ENCODE peak calls at places on chromosomes 4 and X, in nine cellular contexts. One of them, this sample, is unnamed.

GRCh38 chr4:188971125-188971524 is 831.9 kb downstream of the TRIML1 start:
- DNase-seq in stimulated activated CD8-positive, alpha-beta memory T cell treated with anti-CD3 and anti-CD28 coated beads, Interleukin-15, amount 100 ng/mL, for 24 hours: no peak
- DNase-seq in left lung: no peak
- DNase-seq in AG20443: no peak
- DNase-seq in naive thymus-derived CD8-positive, alpha-beta T cell: no peak
- DNase-seq in DMS 273 treated with DMSO at 0.1 percent for 48 hours: no peak
- DNase-seq in brain microvascular endothelial cell: peak; percentile 34
- DNase-seq in lower leg skin: no peak
- DNase-seq in stimulated activated CD4-positive, alpha-beta T cell treated with anti-CD3 and anti-CD28 coated beads, Interleukin-1b, Interleukin-23, amount 100 ng/mL, for 48 hours: no peak
- DNase-seq in this sample: no peak

GRCh38 chr4:145420595-145421214 is 60.9 kb upstream of the SMAD1 start:
- DNase-seq in stimulated activated CD4-positive, alpha-beta T cell treated with anti-CD3 and anti-CD28 coated beads, Interleukin-1b, Interleukin-23, amount 100 ng/mL, for 48 hours: no peak
- DNase-seq in lower leg skin: no peak
- DNase-seq in left lung: no peak
- DNase-seq in brain microvascular endothelial cell: no peak
- DNase-seq in stimulated activated CD8-positive, alpha-beta memory T cell treated with anti-CD3 and anti-CD28 coated beads, Interleukin-15, amount 100 ng/mL, for 24 hours: no peak
- DNase-seq in naive thymus-derived CD8-positive, alpha-beta T cell: no peak
- DNase-seq in DMS 273 treated with DMSO at 0.1 percent for 48 hours: no peak
- DNase-seq in AG20443: no peak
- DNase-seq in this sample: no peak

GRCh38 chrX:41973208-41973607 is 49.9 kb upstream of the CASK start:
- DNase-seq in left lung: no peak
- DNase-seq in stimulated activated CD4-positive, alpha-beta T cell treated with anti-CD3 and anti-CD28 coated beads, Interleukin-1b, Interleukin-23, amount 100 ng/mL, for 48 hours: no peak
- DNase-seq in lower leg skin: no peak
- DNase-seq in DMS 273 treated with DMSO at 0.1 percent for 48 hours: no peak
- DNase-seq in AG20443: no peak
- DNase-seq in brain microvascular endothelial cell: no peak
- DNase-seq in naive thymus-derived CD8-positive, alpha-beta T cell: no peak
- DNase-seq in stimulated activated CD8-positive, alpha-beta memory T cell treated with anti-CD3 and anti-CD28 coated beads, Interleukin-15, amount 100 ng/mL, for 24 hours: no peak
- DNase-seq in this sample: no peak

GRCh38 chrX:108186811-108187210 is 95.2 kb downstream of the ATG4A start:
- DNase-seq in brain microvascular endothelial cell: peak; percentile 74
- DNase-seq in naive thymus-derived CD8-positive, alpha-beta T cell: no peak
- DNase-seq in left lung: no peak
- DNase-seq in lower leg skin: no peak
- DNase-seq in DMS 273 treated with DMSO at 0.1 percent for 48 hours: no peak
- DNase-seq in stimulated activated CD4-positive, alpha-beta T cell treated with anti-CD3 and anti-CD28 coated beads, Interleukin-1b, Interleukin-23, amount 100 ng/mL, for 48 hours: no peak
- DNase-seq in AG20443: peak; percentile 21
- DNase-seq in stimulated activated CD8-positive, alpha-beta memory T cell treated with anti-CD3 and anti-CD28 coated beads, Interleukin-15, amount 100 ng/mL, for 24 hours: no peak
- DNase-seq in this sample: no peak

GRCh38 chrX:115940888-115941332 is 229.6 kb upstream of the AGTR2 start:
- DNase-seq in stimulated activated CD4-positive, alpha-beta T cell treated with anti-CD3 and anti-CD28 coated beads, Interleukin-1b, Interleukin-23, amount 100 ng/mL, for 48 hours: no peak
- DNase-seq in lower leg skin: no peak
- DNase-seq in brain microvascular endothelial cell: peak; percentile 52
- DNase-seq in left lung: no peak
- DNase-seq in DMS 273 treated with DMSO at 0.1 percent for 48 hours: no peak
- DNase-seq in AG20443: no peak
- DNase-seq in naive thymus-derived CD8-positive, alpha-beta T cell: no peak
- DNase-seq in stimulated activated CD8-positive, alpha-beta memory T cell treated with anti-CD3 and anti-CD28 coated beads, Interleukin-15, amount 100 ng/mL, for 24 hours: no peak
- DNase-seq in this sample: peak; percentile 77

GRCh38 chrX:63764946-63765345 is 20.1 kb downstream of the ARHGEF9 start:
- DNase-seq in DMS 273 treated with DMSO at 0.1 percent for 48 hours: no peak
- DNase-seq in brain microvascular endothelial cell: peak; percentile 22
- DNase-seq in AG20443: peak; percentile 10
- DNase-seq in lower leg skin: no peak
- DNase-seq in left lung: no peak
- DNase-seq in stimulated activated CD4-positive, alpha-beta T cell treated with anti-CD3 and anti-CD28 coated beads, Interleukin-1b, Interleukin-23, amount 100 ng/mL, for 48 hours: no peak
- DNase-seq in stimulated activated CD8-positive, alpha-beta memory T cell treated with anti-CD3 and anti-CD28 coated beads, Interleukin-15, amount 100 ng/mL, for 24 hours: no peak
- DNase-seq in naive thymus-derived CD8-positive, alpha-beta T cell: no peak
- DNase-seq in this sample: no peak

GRCh38 chr4:88447339-88447738 is 9.6 kb upstream of the HERC5 start:
- DNase-seq in brain microvascular endothelial cell: peak; percentile 62
- DNase-seq in AG20443: no peak
- DNase-seq in stimulated activated CD8-positive, alpha-beta memory T cell treated with anti-CD3 and anti-CD28 coated beads, Interleukin-15, amount 100 ng/mL, for 24 hours: no peak
- DNase-seq in naive thymus-derived CD8-positive, alpha-beta T cell: no peak
- DNase-seq in DMS 273 treated with DMSO at 0.1 percent for 48 hours: no peak
- DNase-seq in stimulated activated CD4-positive, alpha-beta T cell treated with anti-CD3 and anti-CD28 coated beads, Interleukin-1b, Interleukin-23, amount 100 ng/mL, for 48 hours: no peak
- DNase-seq in lower leg skin: no peak
- DNase-seq in left lung: no peak
- DNase-seq in this sample: no peak

GRCh38 chr4:173281420-173282333 is 52.5 kb downstream of the HMGB2 start:
- DNase-seq in left lung: no peak
- DNase-seq in lower leg skin: no peak
- DNase-seq in DMS 273 treated with DMSO at 0.1 percent for 48 hours: no peak
- DNase-seq in stimulated activated CD4-positive, alpha-beta T cell treated with anti-CD3 and anti-CD28 coated beads, Interleukin-1b, Interleukin-23, amount 100 ng/mL, for 48 hours: no peak
- DNase-seq in AG20443: no peak
- DNase-seq in brain microvascular endothelial cell: no peak
- DNase-seq in naive thymus-derived CD8-positive, alpha-beta T cell: no peak
- DNase-seq in stimulated activated CD8-positive, alpha-beta memory T cell treated with anti-CD3 and anti-CD28 coated beads, Interleukin-15, amount 100 ng/mL, for 24 hours: no peak
- DNase-seq in this sample: no peak

GRCh38 chr4:128600996-128601857 is 208.3 kb upstream of the JADE1 start:
- DNase-seq in naive thymus-derived CD8-positive, alpha-beta T cell: no peak
- DNase-seq in brain microvascular endothelial cell: peak; percentile 96
- DNase-seq in DMS 273 treated with DMSO at 0.1 percent for 48 hours: peak; percentile 29
- DNase-seq in stimulated activated CD4-positive, alpha-beta T cell treated with anti-CD3 and anti-CD28 coated beads, Interleukin-1b, Interleukin-23, amount 100 ng/mL, for 48 hours: no peak
- DNase-seq in stimulated activated CD8-positive, alpha-beta memory T cell treated with anti-CD3 and anti-CD28 coated beads, Interleukin-15, amount 100 ng/mL, for 24 hours: no peak
- DNase-seq in AG20443: peak; percentile 57
- DNase-seq in lower leg skin: no peak
- DNase-seq in left lung: peak; percentile 76
- DNase-seq in this sample: peak; percentile 80

GRCh38 chrX:623599-624323 is 6.8 kb upstream of the SHOX start:
- DNase-seq in brain microvascular endothelial cell: no peak
- DNase-seq in stimulated activated CD4-positive, alpha-beta T cell treated with anti-CD3 and anti-CD28 coated beads, Interleukin-1b, Interleukin-23, amount 100 ng/mL, for 48 hours: no peak
- DNase-seq in naive thymus-derived CD8-positive, alpha-beta T cell: no peak
- DNase-seq in DMS 273 treated with DMSO at 0.1 percent for 48 hours: no peak
- DNase-seq in stimulated activated CD8-positive, alpha-beta memory T cell treated with anti-CD3 and anti-CD28 coated beads, Interleukin-15, amount 100 ng/mL, for 24 hours: no peak
- DNase-seq in AG20443: no peak
- DNase-seq in lower leg skin: peak; percentile 53
- DNase-seq in left lung: no peak
- DNase-seq in this sample: no peak

GRCh38 chr4:143441678-143442077 is 71.8 kb upstream of the SMARCA5 start:
- DNase-seq in left lung: no peak
- DNase-seq in stimulated activated CD4-positive, alpha-beta T cell treated with anti-CD3 and anti-CD28 coated beads, Interleukin-1b, Interleukin-23, amount 100 ng/mL, for 48 hours: no peak
- DNase-seq in stimulated activated CD8-positive, alpha-beta memory T cell treated with anti-CD3 and anti-CD28 coated beads, Interleukin-15, amount 100 ng/mL, for 24 hours: no peak
- DNase-seq in DMS 273 treated with DMSO at 0.1 percent for 48 hours: no peak
- DNase-seq in lower leg skin: no peak
- DNase-seq in naive thymus-derived CD8-positive, alpha-beta T cell: no peak
- DNase-seq in AG20443: no peak
- DNase-seq in brain microvascular endothelial cell: no peak
- DNase-seq in this sample: no peak

GRCh38 chr4:10371869-10372471 is 85.3 kb downstream of the ZNF518B start:
- DNase-seq in naive thymus-derived CD8-positive, alpha-beta T cell: no peak
- DNase-seq in AG20443: peak; percentile 50
- DNase-seq in DMS 273 treated with DMSO at 0.1 percent for 48 hours: no peak
- DNase-seq in brain microvascular endothelial cell: peak; percentile 5
- DNase-seq in left lung: no peak
- DNase-seq in stimulated activated CD8-positive, alpha-beta memory T cell treated with anti-CD3 and anti-CD28 coated beads, Interleukin-15, amount 100 ng/mL, for 24 hours: no peak
- DNase-seq in lower leg skin: no peak
- DNase-seq in stimulated activated CD4-positive, alpha-beta T cell treated with anti-CD3 and anti-CD28 coated beads, Interleukin-1b, Interleukin-23, amount 100 ng/mL, for 48 hours: no peak
- DNase-seq in this sample: no peak

GRCh38 chrX:147468600-147468999 is 443.1 kb upstream of the FMR1 start:
- DNase-seq in stimulated activated CD4-positive, alpha-beta T cell treated with anti-CD3 and anti-CD28 coated beads, Interleukin-1b, Interleukin-23, amount 100 ng/mL, for 48 hours: no peak
- DNase-seq in stimulated activated CD8-positive, alpha-beta memory T cell treated with anti-CD3 and anti-CD28 coated beads, Interleukin-15, amount 100 ng/mL, for 24 hours: no peak
- DNase-seq in left lung: no peak
- DNase-seq in DMS 273 treated with DMSO at 0.1 percent for 48 hours: no peak
- DNase-seq in lower leg skin: no peak
- DNase-seq in naive thymus-derived CD8-positive, alpha-beta T cell: no peak
- DNase-seq in AG20443: no peak
- DNase-seq in brain microvascular endothelial cell: no peak
- DNase-seq in this sample: no peak

GRCh38 chrX:47191331-47191730 is 2.3 kb upstream of the UBA1 start:
- DNase-seq in stimulated activated CD4-positive, alpha-beta T cell treated with anti-CD3 and anti-CD28 coated beads, Interleukin-1b, Interleukin-23, amount 100 ng/mL, for 48 hours: peak; percentile 55
- DNase-seq in naive thymus-derived CD8-positive, alpha-beta T cell: peak; percentile 24
- DNase-seq in AG20443: peak; percentile 16
- DNase-seq in stimulated activated CD8-positive, alpha-beta memory T cell treated with anti-CD3 and anti-CD28 coated beads, Interleukin-15, amount 100 ng/mL, for 24 hours: peak; percentile 5
- DNase-seq in DMS 273 treated with DMSO at 0.1 percent for 48 hours: no peak
- DNase-seq in brain microvascular endothelial cell: no peak
- DNase-seq in lower leg skin: no peak
- DNase-seq in left lung: no peak
- DNase-seq in this sample: no peak

GRCh38 chrX:134732676-134733075 is 74.4 kb upstream of the PLAC1 start:
- DNase-seq in brain microvascular endothelial cell: no peak
- DNase-seq in naive thymus-derived CD8-positive, alpha-beta T cell: no peak
- DNase-seq in AG20443: no peak
- DNase-seq in stimulated activated CD4-positive, alpha-beta T cell treated with anti-CD3 and anti-CD28 coated beads, Interleukin-1b, Interleukin-23, amount 100 ng/mL, for 48 hours: no peak
- DNase-seq in stimulated activated CD8-positive, alpha-beta memory T cell treated with anti-CD3 and anti-CD28 coated beads, Interleukin-15, amount 100 ng/mL, for 24 hours: no peak
- DNase-seq in DMS 273 treated with DMSO at 0.1 percent for 48 hours: no peak
- DNase-seq in left lung: no peak
- DNase-seq in lower leg skin: no peak
- DNase-seq in this sample: no peak

GRCh38 chr4:118224239-118224829 is 128.5 kb downstream of the PRSS12 start:
- DNase-seq in stimulated activated CD4-positive, alpha-beta T cell treated with anti-CD3 and anti-CD28 coated beads, Interleukin-1b, Interleukin-23, amount 100 ng/mL, for 48 hours: no peak
- DNase-seq in brain microvascular endothelial cell: peak; percentile 14
- DNase-seq in left lung: no peak
- DNase-seq in AG20443: peak; percentile 38
- DNase-seq in DMS 273 treated with DMSO at 0.1 percent for 48 hours: peak; percentile 9
- DNase-seq in lower leg skin: no peak
- DNase-seq in naive thymus-derived CD8-positive, alpha-beta T cell: no peak
- DNase-seq in stimulated activated CD8-positive, alpha-beta memory T cell treated with anti-CD3 and anti-CD28 coated beads, Interleukin-15, amount 100 ng/mL, for 24 hours: no peak
- DNase-seq in this sample: no peak

GRCh38 chrX:24423960-24424359 is 41.1 kb upstream of the PDK3 start:
- DNase-seq in lower leg skin: no peak
- DNase-seq in brain microvascular endothelial cell: no peak
- DNase-seq in stimulated activated CD8-positive, alpha-beta memory T cell treated with anti-CD3 and anti-CD28 coated beads, Interleukin-15, amount 100 ng/mL, for 24 hours: no peak
- DNase-seq in stimulated activated CD4-positive, alpha-beta T cell treated with anti-CD3 and anti-CD28 coated beads, Interleukin-1b, Interleukin-23, amount 100 ng/mL, for 48 hours: no peak
- DNase-seq in left lung: no peak
- DNase-seq in AG20443: peak; percentile 15
- DNase-seq in naive thymus-derived CD8-positive, alpha-beta T cell: no peak
- DNase-seq in DMS 273 treated with DMSO at 0.1 percent for 48 hours: no peak
- DNase-seq in this sample: no peak

GRCh38 chr4:1406416-1406945 is at the start of gene NKX1-1:
- DNase-seq in stimulated activated CD8-positive, alpha-beta memory T cell treated with anti-CD3 and anti-CD28 coated beads, Interleukin-15, amount 100 ng/mL, for 24 hours: no peak
- DNase-seq in stimulated activated CD4-positive, alpha-beta T cell treated with anti-CD3 and anti-CD28 coated beads, Interleukin-1b, Interleukin-23, amount 100 ng/mL, for 48 hours: no peak
- DNase-seq in brain microvascular endothelial cell: no peak
- DNase-seq in AG20443: peak; percentile 17
- DNase-seq in DMS 273 treated with DMSO at 0.1 percent for 48 hours: no peak
- DNase-seq in lower leg skin: peak; percentile 32
- DNase-seq in naive thymus-derived CD8-positive, alpha-beta T cell: no peak
- DNase-seq in left lung: peak; percentile 68
- DNase-seq in this sample: no peak

GRCh38 chrX:7828594-7828993 is 14.4 kb upstream of the VCX start:
- DNase-seq in left lung: no peak
- DNase-seq in naive thymus-derived CD8-positive, alpha-beta T cell: no peak
- DNase-seq in brain microvascular endothelial cell: no peak
- DNase-seq in lower leg skin: no peak
- DNase-seq in DMS 273 treated with DMSO at 0.1 percent for 48 hours: no peak
- DNase-seq in AG20443: no peak
- DNase-seq in stimulated activated CD8-positive, alpha-beta memory T cell treated with anti-CD3 and anti-CD28 coated beads, Interleukin-15, amount 100 ng/mL, for 24 hours: no peak
- DNase-seq in stimulated activated CD4-positive, alpha-beta T cell treated with anti-CD3 and anti-CD28 coated beads, Interleukin-1b, Interleukin-23, amount 100 ng/mL, for 48 hours: no peak
- DNase-seq in this sample: no peak

GRCh38 chr4:121189811-121190210 is 25.7 kb upstream of the TNIP3 start:
- DNase-seq in AG20443: no peak
- DNase-seq in stimulated activated CD4-positive, alpha-beta T cell treated with anti-CD3 and anti-CD28 coated beads, Interleukin-1b, Interleukin-23, amount 100 ng/mL, for 48 hours: peak; percentile 32
- DNase-seq in DMS 273 treated with DMSO at 0.1 percent for 48 hours: no peak
- DNase-seq in naive thymus-derived CD8-positive, alpha-beta T cell: peak; percentile 37
- DNase-seq in brain microvascular endothelial cell: no peak
- DNase-seq in lower leg skin: no peak
- DNase-seq in stimulated activated CD8-positive, alpha-beta memory T cell treated with anti-CD3 and anti-CD28 coated beads, Interleukin-15, amount 100 ng/mL, for 24 hours: no peak
- DNase-seq in left lung: no peak
- DNase-seq in this sample: no peak

GRCh38 chrX:33053001-33053400 is 158.3 kb downstream of the DMD start:
- DNase-seq in stimulated activated CD8-positive, alpha-beta memory T cell treated with anti-CD3 and anti-CD28 coated beads, Interleukin-15, amount 100 ng/mL, for 24 hours: no peak
- DNase-seq in lower leg skin: no peak
- DNase-seq in stimulated activated CD4-positive, alpha-beta T cell treated with anti-CD3 and anti-CD28 coated beads, Interleukin-1b, Interleukin-23, amount 100 ng/mL, for 48 hours: no peak
- DNase-seq in naive thymus-derived CD8-positive, alpha-beta T cell: no peak
- DNase-seq in AG20443: no peak
- DNase-seq in left lung: no peak
- DNase-seq in DMS 273 treated with DMSO at 0.1 percent for 48 hours: no peak
- DNase-seq in brain microvascular endothelial cell: no peak
- DNase-seq in this sample: no peak

GRCh38 chr4:20026456-20026855 is 225.2 kb upstream of the SLIT2 start:
- DNase-seq in naive thymus-derived CD8-positive, alpha-beta T cell: no peak
- DNase-seq in stimulated activated CD8-positive, alpha-beta memory T cell treated with anti-CD3 and anti-CD28 coated beads, Interleukin-15, amount 100 ng/mL, for 24 hours: no peak
- DNase-seq in stimulated activated CD4-positive, alpha-beta T cell treated with anti-CD3 and anti-CD28 coated beads, Interleukin-1b, Interleukin-23, amount 100 ng/mL, for 48 hours: no peak
- DNase-seq in lower leg skin: no peak
- DNase-seq in left lung: no peak
- DNase-seq in AG20443: peak; percentile 57
- DNase-seq in DMS 273 treated with DMSO at 0.1 percent for 48 hours: no peak
- DNase-seq in brain microvascular endothelial cell: peak; percentile 28
- DNase-seq in this sample: no peak

GRCh38 chr4:25065901-25066610 is 35.3 kb upstream of the LGI2 start:
- DNase-seq in stimulated activated CD8-positive, alpha-beta memory T cell treated with anti-CD3 and anti-CD28 coated beads, Interleukin-15, amount 100 ng/mL, for 24 hours: no peak
- DNase-seq in stimulated activated CD4-positive, alpha-beta T cell treated with anti-CD3 and anti-CD28 coated beads, Interleukin-1b, Interleukin-23, amount 100 ng/mL, for 48 hours: no peak
- DNase-seq in DMS 273 treated with DMSO at 0.1 percent for 48 hours: no peak
- DNase-seq in left lung: no peak
- DNase-seq in lower leg skin: no peak
- DNase-seq in AG20443: no peak
- DNase-seq in brain microvascular endothelial cell: no peak
- DNase-seq in naive thymus-derived CD8-positive, alpha-beta T cell: no peak
- DNase-seq in this sample: no peak

GRCh38 chrX:154534526-154535322 is 11.9 kb downstream of the G6PD start:
- DNase-seq in AG20443: peak; percentile 80
- DNase-seq in lower leg skin: peak; percentile 97
- DNase-seq in DMS 273 treated with DMSO at 0.1 percent for 48 hours: peak; percentile 37
- DNase-seq in left lung: peak; percentile 96
- DNase-seq in brain microvascular endothelial cell: peak; percentile 63
- DNase-seq in stimulated activated CD4-positive, alpha-beta T cell treated with anti-CD3 and anti-CD28 coated beads, Interleukin-1b, Interleukin-23, amount 100 ng/mL, for 48 hours: peak; percentile 87
- DNase-seq in naive thymus-derived CD8-positive, alpha-beta T cell: peak; percentile 81
- DNase-seq in stimulated activated CD8-positive, alpha-beta memory T cell treated with anti-CD3 and anti-CD28 coated beads, Interleukin-15, amount 100 ng/mL, for 24 hours: peak; percentile 58
- DNase-seq in this sample: peak; percentile 80

GRCh38 chrX:38864165-38864564 is 62.9 kb downstream of the MID1IP1 start:
- DNase-seq in stimulated activated CD4-positive, alpha-beta T cell treated with anti-CD3 and anti-CD28 coated beads, Interleukin-1b, Interleukin-23, amount 100 ng/mL, for 48 hours: no peak
- DNase-seq in lower leg skin: no peak
- DNase-seq in stimulated activated CD8-positive, alpha-beta memory T cell treated with anti-CD3 and anti-CD28 coated beads, Interleukin-15, amount 100 ng/mL, for 24 hours: no peak
- DNase-seq in brain microvascular endothelial cell: no peak
- DNase-seq in DMS 273 treated with DMSO at 0.1 percent for 48 hours: no peak
- DNase-seq in left lung: no peak
- DNase-seq in naive thymus-derived CD8-positive, alpha-beta T cell: no peak
- DNase-seq in AG20443: peak; percentile 34
- DNase-seq in this sample: no peak

GRCh38 chr4:7795983-7796382 is 143.7 kb downstream of the AFAP1 start:
- DNase-seq in brain microvascular endothelial cell: no peak
- DNase-seq in AG20443: no peak
- DNase-seq in stimulated activated CD4-positive, alpha-beta T cell treated with anti-CD3 and anti-CD28 coated beads, Interleukin-1b, Interleukin-23, amount 100 ng/mL, for 48 hours: no peak
- DNase-seq in naive thymus-derived CD8-positive, alpha-beta T cell: no peak
- DNase-seq in stimulated activated CD8-positive, alpha-beta memory T cell treated with anti-CD3 and anti-CD28 coated beads, Interleukin-15, amount 100 ng/mL, for 24 hours: no peak
- DNase-seq in lower leg skin: no peak
- DNase-seq in DMS 273 treated with DMSO at 0.1 percent for 48 hours: no peak
- DNase-seq in left lung: no peak
- DNase-seq in this sample: no peak

GRCh38 chrX:137479394-137479793 is 86.5 kb upstream of the ZIC3 start:
- DNase-seq in AG20443: no peak
- DNase-seq in lower leg skin: no peak
- DNase-seq in left lung: no peak
- DNase-seq in stimulated activated CD8-positive, alpha-beta memory T cell treated with anti-CD3 and anti-CD28 coated beads, Interleukin-15, amount 100 ng/mL, for 24 hours: no peak
- DNase-seq in DMS 273 treated with DMSO at 0.1 percent for 48 hours: no peak
- DNase-seq in stimulated activated CD4-positive, alpha-beta T cell treated with anti-CD3 and anti-CD28 coated beads, Interleukin-1b, Interleukin-23, amount 100 ng/mL, for 48 hours: no peak
- DNase-seq in naive thymus-derived CD8-positive, alpha-beta T cell: no peak
- DNase-seq in brain microvascular endothelial cell: no peak
- DNase-seq in this sample: no peak

GRCh38 chr4:1198070-1198844 is 25.9 kb upstream of the SPON2 start:
- DNase-seq in AG20443: peak; percentile 9
- DNase-seq in DMS 273 treated with DMSO at 0.1 percent for 48 hours: no peak
- DNase-seq in stimulated activated CD8-positive, alpha-beta memory T cell treated with anti-CD3 and anti-CD28 coated beads, Interleukin-15, amount 100 ng/mL, for 24 hours: no peak
- DNase-seq in brain microvascular endothelial cell: no peak
- DNase-seq in left lung: no peak
- DNase-seq in stimulated activated CD4-positive, alpha-beta T cell treated with anti-CD3 and anti-CD28 coated beads, Interleukin-1b, Interleukin-23, amount 100 ng/mL, for 48 hours: no peak
- DNase-seq in naive thymus-derived CD8-positive, alpha-beta T cell: no peak
- DNase-seq in lower leg skin: peak; percentile 83
- DNase-seq in this sample: no peak

GRCh38 chrX:48472851-48473717 is 2.9 kb upstream of the FTSJ1 start:
- DNase-seq in brain microvascular endothelial cell: no peak
- DNase-seq in left lung: no peak
- DNase-seq in stimulated activated CD4-positive, alpha-beta T cell treated with anti-CD3 and anti-CD28 coated beads, Interleukin-1b, Interleukin-23, amount 100 ng/mL, for 48 hours: no peak
- DNase-seq in DMS 273 treated with DMSO at 0.1 percent for 48 hours: peak; percentile 78
- DNase-seq in stimulated activated CD8-positive, alpha-beta memory T cell treated with anti-CD3 and anti-CD28 coated beads, Interleukin-15, amount 100 ng/mL, for 24 hours: no peak
- DNase-seq in naive thymus-derived CD8-positive, alpha-beta T cell: no peak
- DNase-seq in lower leg skin: no peak
- DNase-seq in AG20443: no peak
- DNase-seq in this sample: no peak

GRCh38 chr4:108834787-108835384 is 72.0 kb upstream of the ETNPPL start:
- DNase-seq in DMS 273 treated with DMSO at 0.1 percent for 48 hours: no peak
- DNase-seq in brain microvascular endothelial cell: no peak
- DNase-seq in AG20443: peak; percentile 42
- DNase-seq in naive thymus-derived CD8-positive, alpha-beta T cell: no peak
- DNase-seq in lower leg skin: no peak
- DNase-seq in stimulated activated CD8-positive, alpha-beta memory T cell treated with anti-CD3 and anti-CD28 coated beads, Interleukin-15, amount 100 ng/mL, for 24 hours: no peak
- DNase-seq in left lung: no peak
- DNase-seq in stimulated activated CD4-positive, alpha-beta T cell treated with anti-CD3 and anti-CD28 coated beads, Interleukin-1b, Interleukin-23, amount 100 ng/mL, for 48 hours: no peak
- DNase-seq in this sample: no peak

GRCh38 chrX:17078031-17078730 is 131.7 kb downstream of the REPS2 start:
- DNase-seq in stimulated activated CD4-positive, alpha-beta T cell treated with anti-CD3 and anti-CD28 coated beads, Interleukin-1b, Interleukin-23, amount 100 ng/mL, for 48 hours: no peak
- DNase-seq in left lung: no peak
- DNase-seq in stimulated activated CD8-positive, alpha-beta memory T cell treated with anti-CD3 and anti-CD28 coated beads, Interleukin-15, amount 100 ng/mL, for 24 hours: no peak
- DNase-seq in lower leg skin: no peak
- DNase-seq in naive thymus-derived CD8-positive, alpha-beta T cell: no peak
- DNase-seq in brain microvascular endothelial cell: peak; percentile 9
- DNase-seq in DMS 273 treated with DMSO at 0.1 percent for 48 hours: no peak
- DNase-seq in AG20443: peak; percentile 36
- DNase-seq in this sample: no peak